ENCODE peak calls at places on chromosomes 2 and 18, in nine cellular contexts. M is right atrium auricular region, F is left ventricle myocardium inferior, D is neural progenitor cell, C is adrenal gland, A is choroid plexus epithelial cell, N is fibroblast of mammary gland, G is fibroblast of lung, W is mucosa of descending colon. H is an unnamed sample.

GRCh38 chr2:219598308-219599078 is 836 bp downstream of the STK11IP start:
- DNase-seq in M (no peak), F (no peak), D (no peak), C (no peak), A (no peak), N (peak), G (no peak), W (no peak), H (no peak)

GRCh38 chr18:13915391-13915790 is at the start of gene MC2R:
- DNase-seq in M (no peak), F (no peak), D (no peak), C (peak), A (no peak), N (no peak), G (no peak), W (no peak), H (no peak)

GRCh38 chr2:158905824-158906223 is 62.6 kb upstream of the TANC1 start:
- DNase-seq in M (no peak), F (no peak), D (no peak), C (no peak), A (no peak), N (no peak), G (peak), W (no peak), H (no peak)

GRCh38 chr2:96409543-96410184 is 74.1 kb downstream of the NCAPH start:
- DNase-seq in M (no peak), F (peak), D (peak), C (no peak), A (peak), N (no peak), G (peak), W (no peak), H (peak)

GRCh38 chr18:22163432-22163831 is 6.0 kb upstream of the GATA6 start:
- DNase-seq in M (no peak), F (no peak), D (no peak), C (no peak), A (no peak), N (no peak), G (no peak), W (no peak), H (no peak)

GRCh38 chr2:66522591-66523379 is 87.9 kb downstream of the MEIS1 start:
- DNase-seq in M (no peak), F (no peak), D (no peak), C (no peak), A (no peak), N (no peak), G (no peak), W (no peak), H (no peak)

GRCh38 chr2:220555961-220556360 is 928.5 kb downstream of the SLC4A3 start:
- DNase-seq in M (no peak), F (no peak), D (no peak), C (no peak), A (peak), N (peak), G (no peak), W (no peak), H (no peak)

GRCh38 chr2:201622306-201622705 is 21.0 kb downstream of the TMEM237 start:
- DNase-seq in M (no peak), F (no peak), D (no peak), C (no peak), A (peak), N (peak), G (no peak), W (no peak), H (no peak)

GRCh38 chr2:172889767-172890430 is 154.3 kb downstream of the RAPGEF4 start:
- DNase-seq in M (no peak), F (no peak), D (no peak), C (no peak), A (no peak), N (no peak), G (no peak), W (no peak), H (no peak)

GRCh38 chr2:109131777-109132176 is 2.8 kb downstream of the SH3RF3 start:
- DNase-seq in M (peak), F (no peak), D (no peak), C (no peak), A (no peak), N (no peak), G (peak), W (no peak), H (no peak)

GRCh38 chr2:44152865-44153264 is 15.8 kb upstream of the PPM1B start:
- DNase-seq in M (no peak), F (no peak), D (no peak), C (no peak), A (no peak), N (no peak), G (no peak), W (no peak), H (no peak)

GRCh38 chr18:49717617-49718016 is 95.7 kb downstream of the ACAA2 start:
- DNase-seq in M (no peak), F (no peak), D (no peak), C (no peak), A (no peak), N (no peak), G (no peak), W (no peak), H (no peak)

GRCh38 chr2:65344689-65345088 is 87.7 kb downstream of the SPRED2 start:
- DNase-seq in M (no peak), F (no peak), D (no peak), C (no peak), A (no peak), N (no peak), G (no peak), W (no peak), H (no peak)

GRCh38 chr2:175003875-175004729 is 1.1 kb downstream of the CHN1 start:
- DNase-seq in M (no peak), F (no peak), D (peak), C (peak), A (peak), N (no peak), G (no peak), W (no peak), H (peak)

GRCh38 chr2:223967981-223968380 is 10.7 kb downstream of the MRPL44 start:
- DNase-seq in M (no peak), F (no peak), D (no peak), C (no peak), A (no peak), N (peak), G (no peak), W (no peak), H (no peak)

GRCh38 chr2:71483246-71483645 is 29.9 kb downstream of the DYSF start:
- DNase-seq in M (no peak), F (no peak), D (no peak), C (no peak), A (no peak), N (no peak), G (no peak), W (no peak), H (no peak)

GRCh38 chr2:71479261-71479660 is 25.9 kb downstream of the DYSF start:
- DNase-seq in M (no peak), F (no peak), D (no peak), C (no peak), A (no peak), N (no peak), G (no peak), W (no peak), H (no peak)

GRCh38 chr2:71481111-71481510 is 27.8 kb downstream of the DYSF start:
- DNase-seq in M (no peak), F (no peak), D (no peak), C (no peak), A (no peak), N (no peak), G (no peak), W (no peak), H (no peak)

GRCh38 chr2:71484354-71484753 is 31.0 kb downstream of the DYSF start:
- DNase-seq in M (no peak), F (no peak), D (no peak), C (no peak), A (no peak), N (no peak), G (no peak), W (no peak), H (no peak)

GRCh38 chr2:71482055-71482454 is 28.7 kb downstream of the DYSF start:
- DNase-seq in M (no peak), F (no peak), D (peak), C (no peak), A (peak), N (no peak), G (no peak), W (no peak), H (no peak)
- TF ChIP-seq CTCF in M (no peak), F (no peak), D (peak), C (no peak), A (peak), N (no peak), G (no peak), W (no peak), H (no peak)

DNA sequence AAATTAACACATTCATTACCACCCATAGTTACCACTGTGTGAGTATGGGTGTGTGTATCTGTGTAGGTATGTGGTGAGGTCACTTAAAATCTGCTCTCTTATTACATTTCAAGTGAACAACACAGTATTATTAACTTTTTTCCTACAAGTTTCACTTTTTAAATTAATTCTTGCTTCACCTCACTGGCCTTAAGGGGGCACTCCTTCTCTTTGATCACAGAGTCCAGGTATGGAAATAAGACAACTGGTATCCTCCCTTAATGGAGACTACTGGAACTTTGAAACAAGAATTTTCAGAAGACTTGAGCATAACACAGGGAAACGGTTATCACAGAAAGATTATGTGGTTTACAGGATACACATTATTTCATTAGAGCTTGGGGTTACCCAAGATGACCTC is 255.8 kb downstream of the ASXL3 start:
- DNase-seq in M (no peak), F (no peak), D (no peak), C (no peak), A (no peak), N (no peak), G (no peak), W (no peak), H (no peak)
- TF ChIP-seq CTCF in M (no peak), F (no peak), D (peak), C (no peak), A (peak), N (peak), G (no peak), W (no peak), H (no peak)

GRCh38 chr2:231552752-231553151 is 22.5 kb upstream of the NMUR1 start:
- DNase-seq in M (no peak), F (no peak), D (no peak), C (no peak), A (no peak), N (no peak), G (no peak), W (no peak), H (no peak)

GRCh38 chr2:231554327-231554726 is 24.1 kb upstream of the NMUR1 start:
- DNase-seq in M (no peak), F (no peak), D (no peak), C (no peak), A (no peak), N (no peak), G (no peak), W (no peak), H (no peak)

GRCh38 chr2:231556981-231557380 is 26.7 kb upstream of the NMUR1 start:
- DNase-seq in M (no peak), F (no peak), D (no peak), C (no peak), A (no peak), N (no peak), G (no peak), W (no peak), H (no peak)

GRCh38 chr2:231554748-231555545 is 24.7 kb upstream of the NMUR1 start:
- DNase-seq in M (peak), F (peak), D (no peak), C (peak), A (peak), N (peak), G (peak), W (peak), H (no peak)

DNA sequence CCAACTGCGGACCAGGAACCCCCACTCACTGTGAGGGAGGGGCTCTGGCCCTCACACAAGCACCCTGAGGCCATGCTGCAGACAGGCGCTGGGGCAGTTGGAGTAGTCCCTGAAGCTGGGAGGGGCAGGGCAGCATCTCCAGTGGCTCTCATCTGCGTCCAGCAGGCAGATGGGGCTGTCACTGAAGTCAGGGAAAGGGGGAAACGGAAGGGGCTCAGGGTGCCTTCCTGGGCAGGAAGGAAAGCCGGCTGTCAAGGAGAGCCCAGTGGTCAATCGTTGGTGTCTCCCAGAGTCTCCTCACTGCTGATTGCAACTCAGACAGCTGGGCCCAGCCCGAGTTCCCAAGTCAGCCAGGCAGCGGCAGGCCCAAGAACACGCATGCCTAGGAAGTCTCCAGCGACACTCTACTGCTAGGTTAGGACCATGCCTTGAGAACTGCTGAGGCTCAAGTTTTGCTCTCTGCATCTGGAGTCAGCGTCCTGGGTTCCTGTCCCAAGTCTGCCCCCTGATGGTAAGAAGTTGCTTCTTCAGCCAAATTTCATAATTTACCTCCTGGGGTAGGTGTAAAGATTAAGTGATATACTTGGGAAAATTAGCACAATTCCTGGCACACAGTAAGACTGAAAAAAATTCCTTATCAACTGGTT is 27.4 kb upstream of the NMUR1 start:
- DNase-seq in M (peak), F (peak), D (peak), C (peak), A (peak), N (peak), G (peak), W (peak), H (peak)
- TF ChIP-seq CTCF in M (peak), F (peak), D (peak), C (peak), A (peak), N (peak), G (peak), W (peak), H (peak)

DNA sequence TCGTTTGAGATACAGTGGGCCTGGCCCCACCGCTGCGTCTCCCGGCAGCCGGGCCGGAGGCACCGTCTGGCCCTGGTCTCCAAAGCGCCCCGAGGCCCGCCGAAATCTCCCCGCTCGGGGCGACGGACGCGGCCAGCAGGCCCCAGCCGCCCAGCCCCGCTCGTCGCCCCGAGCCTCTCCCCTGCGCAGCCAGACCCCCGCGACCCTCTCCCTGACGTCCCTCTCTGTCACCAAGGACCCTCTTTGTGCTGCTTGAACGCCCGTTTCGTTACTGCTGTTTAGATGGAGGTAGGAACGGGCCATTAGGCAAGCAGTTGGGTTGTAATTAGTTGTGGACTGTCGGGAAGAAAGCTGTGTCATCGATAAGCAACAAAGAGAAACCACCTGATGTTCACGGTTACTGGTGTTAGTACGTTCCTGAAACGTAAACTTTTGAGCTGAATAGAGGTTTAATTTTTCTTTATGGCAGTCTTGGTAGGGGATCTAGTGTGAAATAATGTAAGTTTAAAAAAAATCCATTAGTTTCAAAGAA is 718 bp downstream of the UBXN4 start:
- DNase-seq in M (no peak), F (peak), D (peak), C (peak), A (peak), N (peak), G (peak), W (no peak), H (peak)
- TF ChIP-seq CTCF in M (no peak), F (no peak), D (no peak), C (no peak), A (no peak), N (no peak), G (no peak), W (no peak), H (no peak)

GRCh38 chr2:188512456-188512855 is 220.8 kb downstream of the GULP1 start:
- DNase-seq in M (no peak), F (no peak), D (peak), C (no peak), A (peak), N (peak), G (peak), W (no peak), H (no peak)
- TF ChIP-seq CTCF in M (peak), F (peak), D (peak), C (peak), A (peak), N (peak), G (peak), W (no peak), H (peak)

GRCh38 chr2:27687232-27687631 is 23.5 kb downstream of the SLC4A1AP start:
- DNase-seq in M (no peak), F (no peak), D (no peak), C (no peak), A (no peak), N (no peak), G (no peak), W (no peak), H (no peak)

GRCh38 chr2:27689424-27689823 is 25.7 kb downstream of the SLC4A1AP start:
- DNase-seq in M (no peak), F (no peak), D (no peak), C (no peak), A (no peak), N (no peak), G (no peak), W (no peak), H (no peak)

GRCh38 chr2:27685577-27685976 is 21.9 kb downstream of the SLC4A1AP start:
- DNase-seq in M (no peak), F (no peak), D (no peak), C (no peak), A (no peak), N (no peak), G (no peak), W (no peak), H (no peak)

GRCh38 chr2:27690052-27690451 is 26.4 kb downstream of the SLC4A1AP start:
- DNase-seq in M (no peak), F (no peak), D (no peak), C (no peak), A (no peak), N (no peak), G (no peak), W (no peak), H (no peak)
- TF ChIP-seq CTCF in M (no peak), F (no peak), D (no peak), C (no peak), A (no peak), N (no peak), G (no peak), W (no peak), H (no peak)

DNA sequence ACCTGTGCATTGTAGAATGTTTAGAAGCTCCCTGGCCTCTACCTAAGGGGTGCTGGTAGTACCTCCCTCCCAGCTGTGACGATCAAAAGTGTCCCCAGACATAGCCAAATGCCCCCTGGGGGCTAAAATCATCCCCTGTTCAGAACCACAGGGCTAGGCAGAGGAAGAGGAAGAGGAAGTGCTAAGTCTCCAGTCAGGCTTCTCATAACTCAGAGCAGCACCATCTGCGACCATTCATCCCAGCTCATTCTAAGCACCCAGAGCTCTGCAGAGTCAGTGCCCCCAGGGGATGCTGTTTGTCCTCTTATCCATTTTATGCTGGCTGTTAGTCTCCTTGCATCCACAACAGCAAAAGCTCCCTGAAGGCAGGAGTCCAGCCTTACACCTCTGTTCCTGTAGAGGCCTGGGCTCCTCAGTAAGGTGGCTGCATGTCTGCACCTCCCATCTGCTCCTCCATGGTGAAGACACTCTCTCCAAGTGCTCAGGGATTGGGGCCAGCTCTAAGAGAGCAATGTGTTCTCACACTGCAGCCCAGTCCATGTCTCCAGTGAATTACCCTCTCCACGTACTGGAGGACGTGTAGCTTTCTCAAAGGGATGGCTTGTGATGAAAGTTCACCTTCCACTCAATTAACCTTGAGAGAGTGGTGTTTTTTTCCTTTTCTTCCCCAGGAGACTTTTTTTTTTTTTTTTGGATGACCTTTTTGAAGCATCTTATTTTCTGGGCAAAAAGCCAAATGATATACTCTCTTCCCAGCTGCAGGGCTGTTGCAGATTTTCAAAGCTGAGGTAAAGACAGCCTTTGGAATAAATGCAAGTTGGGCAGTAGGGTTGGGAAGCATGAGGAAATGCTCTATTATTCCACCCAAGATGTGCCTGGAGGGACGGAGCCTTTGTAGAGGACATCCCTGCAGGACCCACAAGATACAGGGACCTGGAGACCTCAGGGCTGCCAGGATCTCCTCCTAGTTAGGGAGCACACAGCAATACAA is 158.9 kb upstream of the SLC14A2 start:
- DNase-seq in M (no peak), F (peak), D (no peak), C (no peak), A (peak), N (peak), G (no peak), W (no peak), H (no peak)
- TF ChIP-seq CTCF in M (no peak), F (no peak), D (no peak), C (no peak), A (no peak), N (no peak), G (no peak), W (no peak), H (no peak)

GRCh38 chr2:72116081-72116533 is 31.6 kb downstream of the CYP26B1 start:
- DNase-seq in M (no peak), F (no peak), D (no peak), C (no peak), A (peak), N (no peak), G (no peak), W (no peak), H (no peak)
- TF ChIP-seq CTCF in M (no peak), F (peak), D (peak), C (peak), A (peak), N (peak), G (no peak), W (no peak), H (peak)

GRCh38 chr2:55781542-55781941 is 87.9 kb upstream of the PNPT1 start:
- DNase-seq in M (no peak), F (no peak), D (no peak), C (no peak), A (no peak), N (peak), G (no peak), W (no peak), H (no peak)
- TF ChIP-seq CTCF in M (peak), F (peak), D (no peak), C (no peak), A (peak), N (no peak), G (no peak), W (no peak), H (no peak)

H was measured in glutamatergic neuron.